ENCODE peak calls at places on chromosome 20, in seven cellular contexts. N is heart left ventricle, C is pancreas, K is GM12878, J is sigmoid colon, I is endothelial cell, X is left lung. L is an unnamed sample.

GRCh38 chr20:23255658-23256385 is 94.8 kb upstream of the NXT1 start:
- DNase-seq in J (no peak), X (no peak), K (no peak), C (no peak), I (no peak), N (no peak), L (peak; percentile 81)

GRCh38 chr20:31494131-31494530 is 19.0 kb downstream of the REM1 start:
- DNase-seq in J (no peak), I (peak; percentile 34), X (no peak), K (no peak), N (no peak), C (no peak), L (no peak)

GRCh38 chr20:64115171-64115911 is 8.0 kb upstream of the NPBWR2 start:
- DNase-seq in X (peak; percentile 53), I (no peak), N (no peak), K (no peak), J (peak; percentile 45), C (no peak), L (peak; percentile 69)

GRCh38 chr20:13274311-13274965 is 53.4 kb downstream of the ISM1 start:
- DNase-seq in K (no peak), J (no peak), X (peak; percentile 42), C (no peak), N (no peak), I (peak; percentile 47), L (no peak)

GRCh38 chr20:32583581-32584045 is 1.5 kb downstream of the NOL4L start:
- DNase-seq in I (peak; percentile 29), X (no peak), N (no peak), J (no peak), C (no peak), K (no peak), L (no peak)

GRCh38 chr20:49540232-49540620 is 27.7 kb downstream of the PTGIS start:
- DNase-seq in J (no peak), K (no peak), I (no peak), X (no peak), N (no peak), C (no peak), L (no peak)

GRCh38 chr20:19257865-19258264 is 45.4 kb downstream of the SLC24A3 start:
- DNase-seq in C (no peak), I (no peak), K (no peak), N (no peak), X (no peak), J (no peak), L (no peak)

GRCh38 chr20:10177326-10177725 is 41.3 kb upstream of the SNAP25 start:
- DNase-seq in J (no peak), X (no peak), K (no peak), I (no peak), C (no peak), N (no peak), L (no peak)

GRCh38 chr20:63517376-63518309 is 2.9 kb upstream of the PPDPF start:
- DNase-seq in X (peak; percentile 71), C (no peak), K (no peak), N (peak; percentile 44), J (no peak), I (no peak), L (no peak)

GRCh38 chr20:48723308-48724264 is 104.2 kb downstream of the PREX1 start:
- DNase-seq in K (no peak), N (no peak), C (no peak), I (no peak), X (peak; percentile 87), J (peak; percentile 78), L (peak; percentile 89)

GRCh38 chr20:4067600-4068261 is 52.4 kb upstream of the RNF24 start:
- DNase-seq in I (no peak), C (no peak), N (no peak), X (no peak), J (peak; percentile 44), K (no peak), L (no peak)
- TF ChIP-seq CTCF in I (no peak), C (no peak), N (no peak), X (no peak), J (no peak), K (no peak), L (no peak)

DNA sequence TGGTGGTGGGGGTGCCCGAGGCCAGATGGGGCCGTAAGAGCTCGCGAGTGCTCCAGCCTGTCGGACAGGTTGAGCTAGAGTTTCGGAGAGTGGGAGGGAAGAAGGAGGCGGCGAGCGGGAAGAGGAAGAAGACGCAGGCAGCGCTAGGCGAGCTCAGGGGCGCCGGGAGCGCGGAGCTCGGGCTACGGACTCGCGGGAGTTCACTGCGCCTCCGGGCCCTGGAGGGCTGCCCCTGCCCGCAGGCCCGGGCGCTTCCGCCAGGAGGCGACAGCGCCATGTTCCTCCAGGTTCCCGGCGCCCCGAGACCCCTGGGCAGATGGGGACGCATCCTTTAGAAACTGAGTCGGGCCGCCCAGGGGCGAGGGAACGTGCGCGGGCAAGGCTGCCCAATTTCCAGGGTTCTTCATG is 984 bp downstream of the TFAP2C start:
- DNase-seq in K (no peak), J (peak; percentile 81), N (no peak), C (peak; percentile 42), I (peak; percentile 87), X (peak; percentile 87), L (peak; percentile 94)
- TF ChIP-seq CTCF in K (peak; percentile 10), J (peak; percentile 47), N (peak; percentile 23), C (peak; percentile 23), I (peak; percentile 94), X (peak; percentile 37), L (peak; percentile 94)

GRCh38 chr20:51427625-51428291 is 114.8 kb downstream of the NFATC2 start:
- DNase-seq in I (no peak), C (no peak), K (no peak), N (no peak), J (no peak), X (no peak), L (no peak)
- TF ChIP-seq CTCF in I (no peak), C (no peak), K (no peak), N (no peak), J (no peak), X (no peak), L (no peak)

GRCh38 chr20:36794116-36794474 is 20.5 kb upstream of the DSN1 start:
- DNase-seq in J (no peak), K (no peak), C (no peak), X (peak; percentile 77), I (no peak), N (no peak), L (no peak)

GRCh38 chr20:36793294-36794115 is 19.9 kb upstream of the DSN1 start:
- DNase-seq in X (peak; percentile 79), N (no peak), J (no peak), K (no peak), I (no peak), C (no peak), L (no peak)

GRCh38 chr20:36795691-36796090 is 22.1 kb upstream of the DSN1 start:
- DNase-seq in K (no peak), N (no peak), C (no peak), I (no peak), J (no peak), X (no peak), L (no peak)

GRCh38 chr20:36791862-36792261 is 18.3 kb upstream of the DSN1 start:
- DNase-seq in N (no peak), C (no peak), K (no peak), J (no peak), X (no peak), I (no peak), L (no peak)

GRCh38 chr20:36792422-36792821 is 18.9 kb upstream of the DSN1 start:
- DNase-seq in C (no peak), N (no peak), X (no peak), J (no peak), I (peak; percentile 19), K (no peak), L (no peak)
- TF ChIP-seq CTCF in C (no peak), N (peak; percentile 30), X (no peak), J (no peak), I (no peak), K (peak; percentile 47), L (peak; percentile 56)

GRCh38 chr20:58454460-58454859 is 60.7 kb downstream of the APCDD1L start:
- DNase-seq in I (no peak), C (no peak), J (no peak), X (no peak), N (no peak), K (no peak), L (no peak)
- TF ChIP-seq CTCF in I (no peak), C (no peak), J (no peak), X (no peak), N (no peak), K (no peak), L (no peak)

GRCh38 chr20:59222982-59223610 is 59.5 kb downstream of the ZNF831 start:
- DNase-seq in C (no peak), K (no peak), N (no peak), X (no peak), I (peak; percentile 27), J (no peak), L (no peak)
- TF ChIP-seq CTCF in C (no peak), K (no peak), N (no peak), X (no peak), I (no peak), J (no peak), L (no peak)

L was measured in osteocyte.